ENCODE peak calls at places on chromosomes 5 and 9, in five cellular contexts. R, L, M, F and V are unnamed samples.

GRCh38 chr5:167759411-167759821 is 532.0 kb upstream of the WWC1 start:
- DNase-seq in R (peak), L (no peak), M (no peak), F (no peak), V (peak)

GRCh38 chr5:149320791-149321330 is 24.4 kb upstream of the GRPEL2 start:
- DNase-seq in R (peak), L (no peak), M (peak), F (peak), V (peak)

GRCh38 chr5:42840279-42840678 is 28.6 kb upstream of the SELENOP start:
- DNase-seq in R (peak), L (no peak), M (no peak), F (peak), V (peak)

GRCh38 chr5:65213921-65214525 is 267.7 kb downstream of the ADAMTS6 start:
- DNase-seq in R (peak), L (no peak), M (peak), F (no peak), V (peak)

GRCh38 chr5:16957305-16958165 is 21.4 kb upstream of the MYO10 start:
- DNase-seq in R (peak), L (no peak), M (no peak), F (no peak), V (peak)

GRCh38 chr5:11888221-11888620 is 16.0 kb downstream of the CTNND2 start:
- DNase-seq in R (no peak), L (no peak), M (no peak), F (no peak), V (no peak)

GRCh38 chr5:59562756-59563389 is 330.7 kb downstream of the PDE4D start:
- DNase-seq in R (peak), L (no peak), M (peak), F (peak), V (peak)

GRCh38 chr9:129001504-129002325 is 26.4 kb downstream of the SH3GLB2 start:
- DNase-seq in R (no peak), L (no peak), M (no peak), F (no peak), V (no peak)

GRCh38 chr5:17395106-17395505 is 102.9 kb upstream of the TAF11L2 start:
- DNase-seq in R (no peak), L (no peak), M (no peak), F (no peak), V (no peak)

GRCh38 chr5:73311291-73312110 is 137.1 kb downstream of the FOXD1 start:
- DNase-seq in R (peak), L (no peak), M (no peak), F (no peak), V (peak)

GRCh38 chr5:73448451-73449136 is at the start of gene FOXD1:
- DNase-seq in R (peak), L (peak), M (peak), F (no peak), V (peak)

GRCh38 chr5:10194083-10194482 is 55.6 kb downstream of the ATPSCKMT start:
- DNase-seq in R (no peak), L (no peak), M (no peak), F (no peak), V (no peak)

GRCh38 chr5:142275496-142275895 is 49.3 kb downstream of the SPRY4 start:
- DNase-seq in R (no peak), L (no peak), M (no peak), F (no peak), V (no peak)

GRCh38 chr9:97880336-97880735 is 27.3 kb downstream of the FOXE1 start:
- DNase-seq in R (peak), L (no peak), M (no peak), F (no peak), V (peak)

GRCh38 chr5:150780816-150781221 is 2.3 kb downstream of the SMIM3 start:
- DNase-seq in R (peak), L (no peak), M (no peak), F (no peak), V (peak)

GRCh38 chr5:35672995-35673394 is 55.3 kb downstream of the SPEF2 start:
- DNase-seq in R (no peak), L (no peak), M (no peak), F (no peak), V (no peak)

GRCh38 chr9:88623698-88624097 is 88.7 kb downstream of the NXNL2 start:
- DNase-seq in R (no peak), L (no peak), M (no peak), F (no peak), V (no peak)

GRCh38 chr9:114505187-114506081 is at the start of gene WHRN:
- DNase-seq in R (peak), L (no peak), M (peak), F (peak), V (peak)

DNA sequence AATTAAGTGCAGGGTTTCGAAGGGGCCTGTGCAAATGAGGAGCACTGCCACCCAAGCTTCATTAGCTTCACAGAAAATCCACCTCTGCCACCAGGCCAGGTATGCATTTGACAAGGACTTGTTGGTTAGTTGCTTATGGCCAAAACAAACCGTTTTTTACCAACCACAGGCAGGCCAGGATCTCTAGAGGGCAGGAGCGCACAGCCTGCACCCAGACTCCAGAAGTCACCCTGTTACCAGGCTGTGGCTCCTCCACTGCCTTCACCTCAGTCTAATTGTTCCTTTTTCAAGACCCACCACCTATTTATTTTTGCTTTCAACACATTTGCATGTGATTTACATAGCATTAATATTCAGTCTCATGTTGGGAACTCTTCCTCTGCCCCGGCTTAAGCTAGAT is 78.3 kb upstream of the HSPA9 start:
- DNase-seq in R (peak), L (no peak), M (peak), F (no peak), V (peak)
- TF ChIP-seq CTCF in R (peak), L (no peak), M (peak), F (no peak), V (peak)

GRCh38 chr5:163878490-163878889 is 373.1 kb downstream of the MAT2B start:
- DNase-seq in R (no peak), L (no peak), M (no peak), F (no peak), V (no peak)
- H3K4me3 ChIP-seq in R (no peak), L (no peak), M (no peak), F (no peak), V (no peak)

DNA sequence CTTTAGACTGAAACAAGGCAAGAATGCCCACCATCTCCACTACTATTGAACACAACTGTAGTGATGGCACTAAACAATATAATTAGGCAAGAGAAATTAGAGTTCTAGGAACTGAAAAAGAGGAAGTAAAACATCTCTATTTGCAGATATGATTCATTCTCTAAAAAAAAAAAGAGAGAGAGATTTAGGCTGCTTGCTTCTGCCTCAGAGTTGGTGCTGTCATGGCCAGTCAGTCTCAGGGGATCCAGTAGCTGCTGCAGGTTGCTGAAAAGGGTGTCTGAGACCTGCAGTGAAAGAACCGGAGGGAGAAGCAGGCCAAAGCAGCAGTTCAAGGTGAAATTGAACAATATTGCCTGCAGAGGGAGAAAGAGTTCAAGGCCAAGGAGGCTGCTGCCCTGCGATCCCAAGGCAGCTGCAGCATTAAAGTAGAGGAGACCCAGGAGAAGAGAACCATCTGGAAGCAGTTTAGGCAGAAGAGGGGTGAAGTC is 72.5 kb downstream of the AP3B1 start:
- DNase-seq in R (peak), L (no peak), M (no peak), F (no peak), V (peak)
- TF ChIP-seq CTCF in R (no peak), L (peak), M (peak), F (no peak), V (peak)

DNA sequence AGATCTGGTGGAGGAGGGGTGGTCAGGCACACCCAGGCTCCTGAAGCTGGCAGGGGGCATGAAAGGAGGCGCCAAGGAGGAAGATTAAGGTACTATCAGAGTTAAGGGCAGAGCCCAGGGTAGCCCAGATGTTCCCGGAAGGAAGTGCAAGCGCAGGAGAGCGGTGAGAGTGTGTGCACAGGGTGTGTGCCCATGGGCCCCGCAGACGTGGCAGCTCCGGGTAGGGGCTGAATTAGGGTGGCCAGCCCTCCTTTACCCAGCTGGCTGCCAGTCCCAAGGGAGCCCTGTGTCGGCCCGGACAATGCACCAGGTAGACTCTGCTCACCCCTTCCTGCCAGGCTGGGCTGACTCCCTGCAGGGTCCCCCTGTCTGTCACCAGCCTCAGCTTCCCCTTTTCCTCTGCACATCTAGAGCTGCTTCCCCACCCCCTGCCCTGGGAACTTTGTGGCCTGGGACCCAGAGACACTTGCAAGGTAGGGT is at the start of gene SMIM33:
- DNase-seq in R (no peak), L (no peak), M (no peak), F (no peak), V (no peak)
- H3K4me3 ChIP-seq in R (no peak), L (no peak), M (no peak), F (no peak), V (no peak)

GRCh38 chr5:5155617-5156016 is 15.5 kb downstream of the ADAMTS16 start:
- DNase-seq in R (no peak), L (no peak), M (no peak), F (no peak), V (no peak)

GRCh38 chr5:5158472-5158895 is 18.4 kb downstream of the ADAMTS16 start:
- DNase-seq in R (no peak), L (no peak), M (no peak), F (no peak), V (no peak)

GRCh38 chr5:5156461-5157082 is 16.4 kb downstream of the ADAMTS16 start:
- DNase-seq in R (no peak), L (no peak), M (no peak), F (no peak), V (no peak)

GRCh38 chr5:5150667-5151066 is 10.5 kb downstream of the ADAMTS16 start:
- DNase-seq in R (no peak), L (no peak), M (no peak), F (no peak), V (no peak)

DNA sequence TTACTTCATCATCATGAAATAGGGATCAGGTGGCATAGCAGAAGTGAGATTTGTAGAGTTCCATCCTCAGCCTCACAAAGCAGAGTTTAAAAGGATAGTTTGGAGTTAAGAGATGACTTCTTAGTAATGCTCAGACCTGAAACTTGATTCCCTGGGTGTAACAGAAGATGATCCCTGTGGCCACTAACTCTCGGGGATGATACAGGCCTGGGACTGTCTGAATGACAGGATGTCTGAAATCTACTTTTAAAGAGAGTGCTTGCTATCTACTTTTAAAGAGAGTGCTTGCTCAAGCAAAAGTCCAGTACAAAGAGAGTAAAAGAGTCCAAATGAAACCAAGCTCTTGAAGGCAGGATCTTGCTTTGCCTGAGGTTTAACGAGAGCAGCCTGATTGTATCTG is 14.6 kb downstream of the ADAMTS16 start:
- DNase-seq in R (no peak), L (no peak), M (no peak), F (no peak), V (no peak)
- TF ChIP-seq CTCF in R (no peak), L (no peak), M (no peak), F (no peak), V (no peak)

DNA sequence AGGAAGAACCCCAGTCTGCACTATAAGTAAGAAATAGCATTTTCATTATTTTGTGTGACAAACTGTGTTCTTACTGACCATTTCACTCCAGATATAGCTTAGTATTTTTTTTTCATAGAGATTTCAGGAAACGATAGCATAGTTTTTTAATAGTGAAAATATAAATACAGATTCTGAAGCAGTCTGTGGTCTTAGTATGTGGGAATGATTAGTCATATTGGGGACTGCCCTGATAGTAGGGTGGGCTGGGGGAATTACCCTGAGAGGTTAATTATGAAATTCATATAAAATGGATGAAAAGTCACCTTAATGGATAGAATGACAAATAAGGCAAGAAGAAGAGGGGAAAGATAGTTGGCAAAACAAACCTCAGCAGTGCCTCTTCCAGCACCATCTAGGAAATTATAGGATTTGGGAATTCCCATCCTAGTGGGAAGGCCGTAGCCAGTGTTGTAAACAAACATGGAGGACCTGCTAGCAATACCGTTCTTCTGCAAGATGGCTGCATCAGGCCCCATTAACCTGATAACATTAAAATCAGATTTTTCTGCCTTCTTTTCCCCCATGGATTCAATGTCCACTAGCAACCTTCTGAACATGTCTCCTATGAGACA is 23.7 kb upstream of the NR3C1 start:
- DNase-seq in R (no peak), L (no peak), M (no peak), F (no peak), V (no peak)
- H3K4me3 ChIP-seq in R (no peak), L (no peak), M (no peak), F (no peak), V (no peak)